ENCODE peak calls at places on chromosomes 1 and 21, in ten cellular contexts. O is transverse colon, A is mammary epithelial cell, C is Peyer's patch, Z is left ventricle myocardium inferior, T is pancreas, L is body of pancreas, U is brain microvascular endothelial cell, X is heart right ventricle, D is ovary. Y is an unnamed sample.

GRCh38 chr1:150567341-150567716 is 12.1 kb downstream of the MCL1 start:
- DNase-seq in X (no peak), Z (no peak), C (peak; percentile 48), O (peak; percentile 40), U (no peak), A (no peak), L (no peak), T (no peak), D (no peak), Y (no peak)

GRCh38 chr1:46370214-46370633 is 23.9 kb upstream of the FAAH start:
- DNase-seq in T (no peak), D (no peak), Z (no peak), U (peak; percentile 3), X (no peak), O (no peak), L (no peak), A (peak; percentile 80), C (peak; percentile 30), Y (no peak)

GRCh38 chr1:227192163-227192562 is 126.1 kb downstream of the CDC42BPA start:
- DNase-seq in A (peak; percentile 96), U (peak; percentile 92), T (no peak), C (no peak), D (no peak), X (no peak), Z (peak; percentile 25), O (peak; percentile 10), L (peak; percentile 44), Y (no peak)

GRCh38 chr1:155006601-155007101 is 4.0 kb downstream of the ZBTB7B start:
- DNase-seq in O (peak; percentile 37), D (no peak), T (no peak), A (no peak), Z (no peak), L (no peak), U (no peak), X (no peak), C (peak; percentile 59), Y (no peak)

GRCh38 chr1:168821434-168821833 is 92.4 kb upstream of the DPT start:
- DNase-seq in X (no peak), L (no peak), T (no peak), O (no peak), U (no peak), D (no peak), Z (no peak), C (no peak), A (no peak), Y (no peak)

GRCh38 chr1:89547563-89548485 is 23.2 kb downstream of the LRRC8B start:
- DNase-seq in C (no peak), D (no peak), Z (no peak), L (peak; percentile 57), X (no peak), U (peak; percentile 57), T (no peak), O (no peak), A (peak; percentile 88), Y (no peak)

GRCh38 chr1:3171761-3172160 is 102.8 kb downstream of the PRDM16 start:
- DNase-seq in L (no peak), D (no peak), O (no peak), T (no peak), A (no peak), U (no peak), Z (no peak), X (no peak), C (no peak), Y (no peak)

GRCh38 chr1:227793948-227794812 is 21.3 kb upstream of the PRSS38 start:
- DNase-seq in Z (peak; percentile 74), T (peak; percentile 71), X (peak; percentile 54), A (peak; percentile 40), C (no peak), D (peak; percentile 73), O (no peak), L (peak; percentile 31), U (peak; percentile 47), Y (no peak)

GRCh38 chr1:41474490-41475271 is 9.8 kb downstream of the EDN2 start:
- DNase-seq in U (no peak), T (peak; percentile 83), C (no peak), L (peak; percentile 78), Z (no peak), X (no peak), D (peak; percentile 63), A (no peak), O (peak; percentile 39), Y (no peak)

GRCh38 chr21:16176570-16176969 is 446.8 kb downstream of the USP25 start:
- DNase-seq in U (no peak), L (no peak), T (no peak), D (peak; percentile 27), Z (no peak), X (no peak), C (no peak), A (no peak), O (no peak), Y (no peak)

GRCh38 chr1:173395762-173396161 is 81.4 kb upstream of the PRDX6 start:
- DNase-seq in X (no peak), U (no peak), L (no peak), Z (no peak), T (no peak), O (no peak), A (no peak), C (no peak), D (no peak), Y (no peak)

GRCh38 chr1:240765732-240766363 is 153.9 kb upstream of the GREM2 start:
- DNase-seq in O (no peak), T (no peak), U (peak; percentile 62), A (no peak), L (no peak), Z (no peak), D (no peak), X (no peak), C (no peak), Y (no peak)

GRCh38 chr1:231855966-231856365 is 229.4 kb downstream of the DISC1 start:
- DNase-seq in C (no peak), Z (no peak), O (no peak), U (no peak), X (no peak), D (no peak), L (no peak), A (no peak), T (no peak), Y (no peak)

GRCh38 chr1:231857609-231858008 is 231.0 kb downstream of the DISC1 start:
- DNase-seq in U (no peak), X (no peak), A (no peak), O (no peak), C (no peak), T (no peak), L (no peak), Z (no peak), D (no peak), Y (no peak)

GRCh38 chr1:231855395-231855794 is 228.8 kb downstream of the DISC1 start:
- DNase-seq in D (no peak), L (no peak), A (no peak), U (no peak), C (no peak), Z (no peak), O (no peak), T (no peak), X (no peak), Y (no peak)

GRCh38 chr1:231856894-231857293 is 230.3 kb downstream of the DISC1 start:
- DNase-seq in L (peak; percentile 51), D (peak; percentile 57), A (no peak), T (no peak), Z (no peak), U (no peak), O (no peak), X (no peak), C (no peak), Y (no peak)

GRCh38 chr1:231856426-231856825 is 229.8 kb downstream of the DISC1 start:
- DNase-seq in Z (no peak), X (no peak), T (no peak), A (no peak), O (no peak), U (no peak), C (no peak), L (no peak), D (no peak), Y (no peak)
- H3K4me3 ChIP-seq in Z (no peak overlapping the region), X (no peak overlapping the region), T (no peak overlapping the region), A (no peak overlapping the region), O (no peak overlapping the region), U (no peak overlapping the region), C (no peak overlapping the region), L (no peak overlapping the region), D (no peak overlapping the region), Y (no peak overlapping the region)

GRCh38 chr1:235649722-235650163 is at the start of gene GNG4:
- DNase-seq in C (no peak), L (peak; percentile 25), A (no peak), U (no peak), D (peak; percentile 70), O (no peak), T (no peak), Z (no peak), X (no peak), Y (no peak)
- H3K27ac ChIP-seq in C (no peak within 1 kb of the TSS), L (no peak within 1 kb of the TSS), A (no peak within 1 kb of the TSS), U (no peak within 1 kb of the TSS), D (peak within 1 kb of the TSS; percentile 92), O (peak within 1 kb of the TSS; percentile 40), T (no peak within 1 kb of the TSS), Z (no peak within 1 kb of the TSS), X (no peak within 1 kb of the TSS), Y (peak within 1 kb of the TSS; percentile 71)

GRCh38 chr1:152514715-152515453 is 602 bp downstream of the CRCT1 start:
- DNase-seq in L (no peak), Z (no peak), T (no peak), C (no peak), A (no peak), D (no peak), O (no peak), U (no peak), X (no peak), Y (no peak)

GRCh38 chr1:152513081-152513480 is 1.2 kb upstream of the CRCT1 start:
- DNase-seq in T (no peak), D (no peak), X (no peak), Z (no peak), A (no peak), L (no peak), O (no peak), U (no peak), C (no peak), Y (no peak)

GRCh38 chr1:152517237-152517811 is 3.0 kb downstream of the CRCT1 start:
- DNase-seq in A (peak; percentile 66), O (no peak), U (no peak), Z (no peak), T (no peak), D (no peak), X (no peak), C (no peak), L (no peak), Y (no peak)

GRCh38 chr1:152516082-152516481 is 1.8 kb downstream of the CRCT1 start:
- DNase-seq in X (no peak), C (no peak), D (no peak), T (no peak), A (no peak), U (no peak), Z (no peak), L (no peak), O (no peak), Y (no peak)

GRCh38 chr1:152515454-152515823 is 1.2 kb downstream of the CRCT1 start:
- DNase-seq in C (no peak), L (peak; percentile 16), A (peak; percentile 46), X (no peak), Z (peak; percentile 15), T (no peak), O (no peak), D (no peak), U (peak; percentile 10), Y (no peak)
- H3K4me3 ChIP-seq in C (peak overlapping the region; percentile 38), L (no peak overlapping the region), A (peak overlapping the region; percentile 40), X (peak overlapping the region; percentile 22), Z (peak overlapping the region; percentile 51), T (no peak overlapping the region), O (peak overlapping the region; percentile 7), D (no peak overlapping the region), U (no peak overlapping the region), Y (peak overlapping the region; percentile 37)

GRCh38 chr1:156177918-156178654 is 15.8 kb upstream of the SLC25A44 start:
- DNase-seq in D (no peak), A (no peak), X (no peak), O (no peak), C (no peak), Z (no peak), U (no peak), L (no peak), T (no peak), Y (no peak)
- H3K27ac ChIP-seq in D (no peak overlapping the region), A (no peak overlapping the region), X (no peak overlapping the region), O (no peak overlapping the region), C (no peak overlapping the region), Z (no peak overlapping the region), U (no peak overlapping the region), L (no peak overlapping the region), T (no peak overlapping the region), Y (no peak overlapping the region)